ENCODE peak calls at places on chromosomes 3 and 15, in six cellular contexts. D is neural progenitor cell, O is fibroblast of lung, H is H1, N is GM23248, Z is SK-N-MC. R is an unnamed sample.

GRCh38 chr3:182028081-182028480 is 316.4 kb downstream of the SOX2 start:
- DNase-seq in D (no peak), O (peak; percentile 76), H (no peak), N (no peak), Z (no peak), R (no peak)

GRCh38 chr3:169342652-169343051 is 320.9 kb downstream of the MECOM start:
- DNase-seq in D (peak; percentile 21), O (no peak), H (no peak), N (no peak), Z (no peak), R (no peak)

GRCh38 chr3:149536429-149536828 is 61.9 kb downstream of the TM4SF4 start:
- DNase-seq in D (peak; percentile 81), O (peak; percentile 76), H (peak; percentile 63), N (peak; percentile 60), Z (no peak), R (peak; percentile 84)

GRCh38 chr3:186839874-186840641 is 2.5 kb upstream of the ADIPOQ start:
- DNase-seq in D (no peak), O (peak; percentile 79), H (peak; percentile 17), N (peak; percentile 59), Z (peak; percentile 32), R (peak; percentile 81)

GRCh38 chr3:130093741-130094391 is 12.2 kb downstream of the ALG1L2 start:
- DNase-seq in D (peak; percentile 18), O (no peak), H (peak; percentile 61), N (no peak), Z (no peak), R (no peak)

GRCh38 chr3:177213806-177214528 is 16.7 kb upstream of the TBL1XR1 start:
- DNase-seq in D (no peak), O (peak; percentile 21), H (no peak), N (peak; percentile 20), Z (no peak), R (no peak)

GRCh38 chr15:39685999-39686613 is 96.5 kb downstream of the FSIP1 start:
- DNase-seq in D (peak; percentile 69), O (peak; percentile 53), H (no peak), N (peak; percentile 72), Z (peak; percentile 45), R (no peak)

GRCh38 chr15:90062023-90062728 is 40.1 kb downstream of the IDH2 start:
- DNase-seq in D (peak; percentile 79), O (peak; percentile 10), H (peak; percentile 78), N (no peak), Z (no peak), R (peak; percentile 88)

GRCh38 chr3:190321789-190322603 is at the start of gene CLDN1:
- DNase-seq in D (peak; percentile 96), O (peak; percentile 67), H (peak; percentile 95), N (peak; percentile 90), Z (no peak), R (peak; percentile 94)

GRCh38 chr15:68073576-68074288 is 19.6 kb downstream of the PIAS1 start:
- DNase-seq in D (no peak), O (no peak), H (no peak), N (no peak), Z (no peak), R (no peak)

GRCh38 chr3:13162550-13163320 is 89.5 kb upstream of the IQSEC1 start:
- DNase-seq in D (no peak), O (no peak), H (no peak), N (no peak), Z (no peak), R (peak; percentile 35)

GRCh38 chr15:69400850-69401249 is 13.3 kb upstream of the KIF23 start:
- DNase-seq in D (no peak), O (no peak), H (no peak), N (no peak), Z (no peak), R (no peak)

GRCh38 chr3:134462236-134463059 is 23.3 kb downstream of the ANAPC13 start:
- DNase-seq in D (peak; percentile 24), O (peak; percentile 83), H (peak; percentile 20), N (peak; percentile 86), Z (no peak), R (no peak)

GRCh38 chr3:189914799-189915198 is 205.9 kb downstream of the P3H2 start:
- DNase-seq in D (no peak), O (peak; percentile 95), H (no peak), N (peak; percentile 94), Z (peak; percentile 76), R (no peak)

GRCh38 chr3:65945480-65945879 is 93.2 kb downstream of the MAGI1 start:
- DNase-seq in D (no peak), O (peak; percentile 74), H (no peak), N (peak; percentile 70), Z (no peak), R (no peak)

GRCh38 chr3:85576091-85576690 is 617.4 kb downstream of the CADM2 start:
- DNase-seq in D (peak; percentile 66), O (peak; percentile 42), H (peak; percentile 68), N (peak; percentile 56), Z (peak; percentile 70), R (no peak)

GRCh38 chr15:85615930-85616329 is 178.8 kb downstream of the KLHL25 start:
- DNase-seq in D (peak; percentile 60), O (peak; percentile 50), H (no peak), N (peak; percentile 61), Z (no peak), R (no peak)

GRCh38 chr15:71484080-71484479 is 326.3 kb upstream of the NR2E3 start:
- DNase-seq in D (no peak), O (no peak), H (no peak), N (no peak), Z (no peak), R (no peak)

GRCh38 chr3:141659821-141660597 is 78.1 kb upstream of the RNF7 start:
- DNase-seq in D (peak; percentile 78), O (peak; percentile 56), H (peak; percentile 69), N (peak; percentile 88), Z (no peak), R (peak; percentile 85)

GRCh38 chr3:106114848-106115247 is 246.0 kb upstream of the CBLB start:
- DNase-seq in D (no peak), O (peak; percentile 60), H (no peak), N (peak; percentile 62), Z (no peak), R (no peak)

GRCh38 chr3:150868282-150868681 is 37.0 kb downstream of the MINDY4B start:
- DNase-seq in D (no peak), O (no peak), H (no peak), N (peak; percentile 51), Z (no peak), R (no peak)

GRCh38 chr3:28212681-28213080 is 28.7 kb upstream of the CMC1 start:
- DNase-seq in D (no peak), O (no peak), H (no peak), N (no peak), Z (no peak), R (no peak)

GRCh38 chr3:119911748-119912147 is 129.8 kb downstream of the NR1I2 start:
- DNase-seq in D (no peak), O (peak; percentile 13), H (no peak), N (no peak), Z (no peak), R (no peak)

GRCh38 chr15:81161215-81161673 is 27.2 kb downstream of the CFAP161 start:
- DNase-seq in D (no peak), O (no peak), H (no peak), N (no peak), Z (no peak), R (no peak)

GRCh38 chr15:81161851-81162250 is 27.8 kb downstream of the CFAP161 start:
- DNase-seq in D (no peak), O (no peak), H (no peak), N (no peak), Z (no peak), R (no peak)

GRCh38 chr15:81157939-81158223 is 23.8 kb downstream of the CFAP161 start:
- DNase-seq in D (no peak), O (no peak), H (no peak), N (no peak), Z (no peak), R (no peak)

GRCh38 chr15:81157195-81157938 is 23.3 kb downstream of the CFAP161 start:
- DNase-seq in D (no peak), O (no peak), H (no peak), N (peak; percentile 54), Z (no peak), R (no peak)

GRCh38 chr15:81160312-81161214 is 26.5 kb downstream of the CFAP161 start:
- DNase-seq in D (no peak), O (peak; percentile 68), H (no peak), N (peak; percentile 86), Z (no peak), R (no peak)
- H3K27ac ChIP-seq in D (no peak overlapping the region), O (peak overlapping the region; percentile 39), H (no peak overlapping the region), N (no peak overlapping the region), Z (no peak overlapping the region), R (no peak overlapping the region)

GRCh38 chr15:27086146-27086545 is 115.2 kb downstream of the GABRG3 start:
- DNase-seq in D (peak; percentile 34), O (no peak), H (no peak), N (no peak), Z (no peak), R (no peak)
- H3K9me3 ChIP-seq in D (no peaks in the 10 kb centered on the region), O (no peaks in the 10 kb centered on the region), H (peaks cover 3% of the 10 kb centered on the region), N (no peaks in the 10 kb centered on the region), Z (no peaks in the 10 kb centered on the region), R (no peaks in the 10 kb centered on the region)

GRCh38 chr3:43852066-43852465 is 161.3 kb downstream of the ABHD5 start:
- DNase-seq in D (peak; percentile 8), O (peak; percentile 67), H (no peak), N (peak; percentile 63), Z (no peak), R (no peak)
- H3K9ac ChIP-seq in D (no peak overlapping the region), O (no peak overlapping the region), H (no peak overlapping the region), N (peak overlapping the region; percentile 29), Z (no peak overlapping the region), R (no peak overlapping the region)

GRCh38 chr3:16448691-16449090 is 64.8 kb downstream of the RFTN1 start:
- DNase-seq in D (no peak), O (peak; percentile 99), H (no peak), N (peak; percentile 98), Z (no peak), R (peak; percentile 82)

GRCh38 chr3:16455946-16456345 is 57.6 kb downstream of the RFTN1 start:
- DNase-seq in D (no peak), O (no peak), H (no peak), N (no peak), Z (no peak), R (no peak)

GRCh38 chr3:16455001-16455400 is 58.5 kb downstream of the RFTN1 start:
- DNase-seq in D (no peak), O (no peak), H (no peak), N (no peak), Z (no peak), R (no peak)

GRCh38 chr3:16449369-16449768 is 64.1 kb downstream of the RFTN1 start:
- DNase-seq in D (no peak), O (no peak), H (no peak), N (no peak), Z (no peak), R (no peak)

GRCh38 chr3:16452265-16452664 is 61.2 kb downstream of the RFTN1 start:
- DNase-seq in D (no peak), O (peak; percentile 82), H (no peak), N (peak; percentile 77), Z (no peak), R (no peak)
- H3K27ac ChIP-seq in D (no peak overlapping the region), O (no peak overlapping the region), H (no peak overlapping the region), N (no peak overlapping the region), Z (no peak overlapping the region), R (no peak overlapping the region)

GRCh38 chr15:95021816-95022215 is 790.5 kb downstream of the MCTP2 start:
- DNase-seq in D (no peak), O (no peak), H (no peak), N (no peak), Z (no peak), R (no peak)
- H3K9me3 ChIP-seq in D (no peaks in the 10 kb centered on the region), O (no peaks in the 10 kb centered on the region), H (no peaks in the 10 kb centered on the region), N (no peaks in the 10 kb centered on the region), Z (no peaks in the 10 kb centered on the region), R (no peaks in the 10 kb centered on the region)